ENCODE peak calls at places on chromosomes 6 and 20, in ten cellular contexts. A is lung; Y is left ventricle myocardium inferior; B is effector memory CD4-positive, alpha-beta T cell; Q is heart left ventricle; R is psoas muscle; W is CD4-positive, alpha-beta memory T cell; J is adrenal gland; S is ascending aorta; D is aorta. I is an unnamed sample. For H3K9me3, the result is how much of the 10 kb centered on the place peaks cover.

GRCh38 chr20:44021900-44022299 is 107.2 kb downstream of the TOX2 start:
- DNase-seq in Y (no peak), D (no peak), S (no peak), J (no peak), A (no peak), Q (no peak), R (no peak), W (no peak), B (no peak), I (no peak)

GRCh38 chr6:84252140-84252539 is 24.7 kb upstream of the CEP162 start:
- DNase-seq in J (no peak), B (no peak), S (no peak), Q (no peak), A (no peak), R (no peak), D (no peak), Y (no peak), W (no peak), I (no peak)

GRCh38 chr20:10115021-10115420 is 80.2 kb downstream of the ANKEF1 start:
- DNase-seq in J (no peak), D (no peak), B (no peak), A (no peak), S (no peak), R (no peak), W (no peak), Q (no peak), Y (no peak), I (no peak)

GRCh38 chr6:140462495-140463311 is 1088.3 kb upstream of the CITED2 start:
- DNase-seq in J (no peak), S (no peak), A (no peak), R (no peak), D (no peak), Q (no peak), Y (no peak), W (no peak), B (no peak), I (no peak)

GRCh38 chr6:126804255-126805064 is 314.0 kb upstream of the RSPO3 start:
- DNase-seq in S (no peak), J (peak), Q (peak), D (no peak), W (no peak), B (no peak), A (no peak), Y (no peak), R (no peak), I (no peak)

GRCh38 chr6:99341862-99342455 is 7.5 kb downstream of the FAXC start:
- DNase-seq in Y (no peak), B (no peak), S (no peak), J (no peak), D (no peak), R (no peak), W (no peak), Q (no peak), A (no peak), I (no peak)

GRCh38 chr6:119284861-119285521 is 64.6 kb downstream of the MAN1A1 start:
- DNase-seq in S (no peak), W (no peak), A (no peak), Q (no peak), R (no peak), B (no peak), D (no peak), J (no peak), Y (no peak), I (peak)

GRCh38 chr6:43434441-43434840 is 7.1 kb downstream of the ABCC10 start:
- DNase-seq in Q (peak), S (no peak), W (no peak), D (no peak), Y (peak), J (no peak), B (no peak), R (no peak), A (no peak), I (no peak)

GRCh38 chr6:152458648-152459047 is 178.5 kb downstream of the SYNE1 start:
- DNase-seq in D (no peak), B (no peak), W (no peak), S (no peak), A (no peak), Y (no peak), Q (no peak), R (no peak), J (no peak), I (no peak)

GRCh38 chr6:156280131-156280530 is 497.0 kb upstream of the ARID1B start:
- DNase-seq in Q (no peak), B (no peak), A (no peak), W (no peak), Y (no peak), D (no peak), S (no peak), J (no peak), R (no peak), I (no peak)

GRCh38 chr6:129943637-129944271 is 74.6 kb upstream of the L3MBTL3 start:
- DNase-seq in D (no peak), B (no peak), R (no peak), S (no peak), J (no peak), Y (no peak), W (no peak), Q (no peak), A (no peak), I (no peak)

GRCh38 chr6:30263734-30264133 is 50.5 kb upstream of the TRIM26 start:
- DNase-seq in B (no peak), D (no peak), Q (no peak), Y (no peak), J (peak), R (no peak), W (no peak), S (no peak), A (no peak), I (no peak)

GRCh38 chr6:9139762-9140161 is 704.4 kb upstream of the SLC35B3 start:
- DNase-seq in Q (no peak), S (no peak), J (peak), Y (no peak), B (no peak), W (no peak), R (no peak), D (no peak), A (no peak), I (no peak)

GRCh38 chr6:49557177-49557576 is 6.7 kb downstream of the C6orf141 start:
- DNase-seq in A (no peak), W (no peak), B (no peak), Y (no peak), R (no peak), S (no peak), D (no peak), Q (no peak), J (no peak), I (no peak)

GRCh38 chr6:12957321-12958051 is 240.9 kb downstream of the PHACTR1 start:
- DNase-seq in W (peak), J (peak), Q (peak), A (peak), S (peak), Y (peak), R (peak), D (peak), B (no peak), I (peak)

GRCh38 chr20:40319056-40319455 is 370.0 kb downstream of the MAFB start:
- DNase-seq in A (no peak), B (no peak), W (no peak), Q (no peak), R (no peak), S (no peak), Y (no peak), J (no peak), D (no peak), I (no peak)

GRCh38 chr20:64107736-64108457 is 532 bp upstream of the NPBWR2 start:
- DNase-seq in A (no peak), B (no peak), J (peak), Q (peak), S (peak), W (no peak), D (peak), Y (peak), R (peak), I (no peak)

GRCh38 chr6:46407785-46408530 is 83.3 kb downstream of the RCAN2 start:
- DNase-seq in B (no peak), D (no peak), Y (no peak), R (no peak), J (no peak), A (no peak), Q (no peak), W (no peak), S (no peak), I (no peak)

GRCh38 chr20:63553251-63553932 is 567 bp upstream of the FNDC11 start:
- DNase-seq in A (peak), W (peak), J (peak), Q (peak), R (peak), B (peak), Y (peak), S (no peak), D (peak), I (peak)

GRCh38 chr20:50559856-50560623 is 49.9 kb downstream of the PTPN1 start:
- DNase-seq in A (no peak), Y (no peak), R (no peak), J (no peak), B (no peak), Q (no peak), W (no peak), D (no peak), S (no peak), I (no peak)

GRCh38 chr6:149963462-149964242 is at the start of gene ULBP1:
- DNase-seq in J (peak), A (peak), S (peak), W (peak), Y (peak), D (peak), Q (peak), B (peak), R (peak), I (peak)

GRCh38 chr20:58623579-58624473 is 27.3 kb upstream of the STX16 start:
- DNase-seq in D (peak), B (no peak), W (no peak), Y (peak), A (no peak), Q (peak), R (peak), J (peak), S (no peak), I (no peak)

GRCh38 chr20:31990958-31991705 is 19.1 kb upstream of the CCM2L start:
- DNase-seq in Y (no peak), Q (no peak), R (no peak), B (no peak), A (no peak), S (no peak), J (no peak), D (no peak), W (no peak), I (no peak)

GRCh38 chr20:44704551-44704971 is 10.6 kb upstream of the CCN5 start:
- DNase-seq in A (no peak), R (peak), Y (no peak), J (peak), Q (no peak), D (no peak), B (no peak), W (no peak), S (no peak), I (no peak)

GRCh38 chr20:62474585-62475026 is 1.2 kb downstream of the GATA5 start:
- DNase-seq in J (no peak), Q (no peak), R (no peak), Y (no peak), B (no peak), D (no peak), S (no peak), W (no peak), A (no peak), I (no peak)

GRCh38 chr20:14951707-14952106 is 614.3 kb upstream of the FLRT3 start:
- DNase-seq in Q (no peak), W (no peak), S (no peak), B (no peak), Y (no peak), D (no peak), R (no peak), A (no peak), J (no peak), I (no peak)

GRCh38 chr6:93819189-93819588 is 399.8 kb upstream of the EPHA7 start:
- DNase-seq in J (no peak), R (no peak), W (no peak), Q (no peak), A (no peak), S (no peak), Y (no peak), D (no peak), B (no peak), I (no peak)

GRCh38 chr6:17600527-17601388 is 656 bp downstream of the FAM8A1 start:
- DNase-seq in Q (peak), B (peak), J (peak), D (peak), Y (peak), W (peak), S (no peak), R (peak), A (peak), I (peak)

GRCh38 chr6:160254467-160255312 is 3.9 kb downstream of the SLC22A2 start:
- DNase-seq in J (no peak), Y (no peak), W (no peak), B (no peak), D (no peak), S (no peak), Q (no peak), A (no peak), R (no peak), I (no peak)

GRCh38 chr6:36684447-36684812 is 5.9 kb downstream of the CDKN1A start:
- DNase-seq in Y (no peak), D (no peak), S (no peak), J (no peak), A (no peak), B (no peak), R (no peak), Q (no peak), W (no peak), I (no peak)

GRCh38 chr6:36683656-36684446 is 5.3 kb downstream of the CDKN1A start:
- DNase-seq in R (peak), W (no peak), S (no peak), D (no peak), J (no peak), B (no peak), Y (no peak), Q (no peak), A (no peak), I (no peak)

GRCh38 chr6:36685198-36685919 is 6.8 kb downstream of the CDKN1A start:
- DNase-seq in D (no peak), Q (no peak), B (no peak), Y (no peak), W (no peak), A (no peak), R (peak), S (no peak), J (no peak), I (no peak)

GRCh38 chr6:36683145-36683655 is 4.7 kb downstream of the CDKN1A start:
- DNase-seq in D (no peak), W (no peak), R (no peak), B (no peak), S (no peak), Y (no peak), Q (no peak), A (no peak), J (no peak), I (no peak)

GRCh38 chr6:36682328-36683144 is 4.0 kb downstream of the CDKN1A start:
- DNase-seq in J (peak), Y (peak), A (peak), S (no peak), D (peak), W (peak), Q (peak), R (peak), B (peak), I (peak)
- H3K4me3 ChIP-seq in J (no peak), Y (peak), A (no peak), S (peak), D (no peak), W (no peak), Q (no peak), R (peak), B (peak), I (no peak)

GRCh38 chr6:107491791-107492674 is 2.1 kb downstream of the SOBP start:
- DNase-seq in J (no peak), A (no peak), Q (peak), R (peak), B (no peak), Y (peak), S (no peak), W (no peak), D (peak), I (no peak)
- H3K27ac ChIP-seq in J (peak), A (peak), Q (peak), R (peak), B (no peak), Y (peak), S (no peak), W (no peak), D (no peak), I (no peak)

GRCh38 chr6:166960609-166960978 is 4.2 kb upstream of the RNASET2 start:
- DNase-seq in D (no peak), W (no peak), J (no peak), S (no peak), A (no peak), B (no peak), R (no peak), Q (no peak), Y (no peak), I (no peak)

GRCh38 chr6:166957087-166957804 is 896 bp upstream of the RNASET2 start:
- DNase-seq in S (no peak), W (peak), Q (peak), D (peak), R (peak), Y (peak), J (peak), B (peak), A (peak), I (peak)

GRCh38 chr6:166958926-166959861 is 2.8 kb upstream of the RNASET2 start:
- DNase-seq in Y (no peak), S (no peak), R (no peak), A (no peak), D (no peak), W (peak), Q (peak), B (peak), J (no peak), I (peak)

GRCh38 chr6:166957805-166958076 is 1.4 kb upstream of the RNASET2 start:
- DNase-seq in S (no peak), R (no peak), D (no peak), A (no peak), Q (no peak), B (no peak), J (no peak), W (no peak), Y (no peak), I (no peak)

GRCh38 chr6:166959906-166960608 is 3.7 kb upstream of the RNASET2 start:
- DNase-seq in S (no peak), Q (no peak), J (no peak), B (no peak), Y (no peak), D (no peak), A (no peak), R (no peak), W (no peak), I (no peak)
- H3K9me3 ChIP-seq in S (under half), Q (under half), J (under half), B (under half), Y (under half), D (under half), A (under half), R (under half), W (under half), I (under half)

GRCh38 chr20:8855315-8855714 is 213.6 kb upstream of the PLCB4 start:
- DNase-seq in R (no peak), D (no peak), W (no peak), Y (peak), S (no peak), J (no peak), B (no peak), A (no peak), Q (peak), I (no peak)

GRCh38 chr20:8856668-8857067 is 212.2 kb upstream of the PLCB4 start:
- DNase-seq in J (no peak), A (no peak), D (no peak), Q (no peak), B (no peak), W (no peak), S (no peak), Y (no peak), R (no peak), I (no peak)

GRCh38 chr20:8853805-8854338 is 215.0 kb upstream of the PLCB4 start:
- DNase-seq in Q (peak), W (peak), S (no peak), Y (no peak), D (no peak), R (no peak), B (no peak), A (no peak), J (peak), I (peak)

GRCh38 chr20:8851446-8851845 is 217.4 kb upstream of the PLCB4 start:
- DNase-seq in W (no peak), J (no peak), R (no peak), B (no peak), Y (no peak), D (no peak), Q (no peak), A (no peak), S (no peak), I (no peak)

GRCh38 chr20:8854566-8854965 is 214.3 kb upstream of the PLCB4 start:
- DNase-seq in Q (peak), J (no peak), S (no peak), D (peak), B (no peak), R (peak), Y (peak), W (no peak), A (peak), I (no peak)
- H3K4me3 ChIP-seq in Q (no peak), J (no peak), S (peak), D (peak), B (no peak), R (peak), Y (peak), W (no peak), A (no peak), I (no peak)

GRCh38 chr6:7135755-7136154 is 28.0 kb downstream of the RREB1 start:
- DNase-seq in S (no peak), W (no peak), A (no peak), J (no peak), Y (no peak), B (no peak), D (no peak), Q (no peak), R (no peak), I (no peak)
- H3K27ac ChIP-seq in S (no peak), W (no peak), A (no peak), J (no peak), Y (no peak), B (no peak), D (no peak), Q (no peak), R (peak), I (peak)

DNA sequence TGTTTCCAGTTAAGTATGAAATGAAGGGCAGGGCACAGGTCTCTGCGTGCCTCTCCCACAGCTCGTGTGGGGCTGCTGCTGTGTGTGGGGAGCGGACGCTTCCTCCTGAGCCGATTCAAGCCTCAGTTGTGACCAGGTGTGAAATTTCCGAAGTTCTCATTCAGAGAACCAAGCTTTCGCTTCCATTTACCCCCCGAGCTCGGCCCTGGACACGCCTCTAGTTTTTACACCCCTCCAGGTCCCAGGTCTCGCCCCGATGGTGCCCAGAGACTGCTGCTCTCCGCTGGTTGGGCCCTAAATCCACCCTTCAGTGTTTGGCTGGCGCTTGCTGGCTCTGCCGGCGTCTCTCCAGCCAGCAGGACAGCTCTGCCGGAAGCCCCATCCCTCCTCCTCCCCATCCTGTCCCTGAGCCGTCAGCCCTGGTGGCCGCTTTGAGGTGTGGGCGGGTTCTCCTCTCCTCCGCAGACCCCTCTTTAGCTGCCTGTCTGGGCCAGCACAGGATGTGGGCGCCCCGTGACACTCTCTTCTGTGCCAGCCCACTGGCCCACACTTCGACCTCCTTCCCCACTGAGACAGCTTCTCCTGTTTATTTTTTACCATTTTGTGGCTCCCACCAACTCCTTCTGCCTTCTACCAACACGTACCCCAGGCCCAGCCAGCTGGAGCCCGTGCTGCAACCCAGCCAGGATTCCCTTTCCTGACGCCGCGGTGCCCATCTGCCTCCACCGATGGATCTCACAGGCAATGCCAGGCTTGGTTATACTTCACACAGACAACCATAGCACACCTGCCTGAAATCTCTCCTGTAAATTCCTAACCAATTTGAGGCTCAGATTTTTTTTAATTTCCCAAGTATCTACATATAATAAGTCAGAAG is 142.8 kb downstream of the DLL1 start:
- DNase-seq in A (no peak), B (peak), W (peak), J (no peak), Y (no peak), S (no peak), D (peak), Q (no peak), R (peak), I (peak)
- H3K9me3 ChIP-seq in A (under half), B (under half), W (under half), J (under half), Y (under half), S (under half), D (under half), Q (under half), R (under half), I (under half)

GRCh38 chr6:131134220-131134831 is 941 bp upstream of the AKAP7 start:
- DNase-seq in A (no peak), J (no peak), Q (no peak), W (no peak), B (no peak), S (no peak), D (no peak), R (no peak), Y (no peak), I (no peak)
- H3K4me3 ChIP-seq in A (no peak), J (no peak), Q (peak), W (no peak), B (peak), S (peak), D (no peak), R (peak), Y (peak), I (no peak)

I was measured in naive thymus-derived CD4-positive, alpha-beta T cell.